ENCODE peak calls at places on chromosomes 1 and 21, in eight cellular contexts. H, V, L, R, M, T, A and C are unnamed samples.
A peak's percentile ranks its signal among the peaks of the same experiment; 100 is the strongest.

GRCh38 chr1:217062566-217062965 is 339.3 kb upstream of the ESRRG start:
- DNase-seq in H (no peak), V (no peak), L (no peak), R (no peak), M (no peak), T (no peak), A (no peak), C (no peak)

GRCh38 chr1:67572594-67573221 is 112.3 kb upstream of the GADD45A start:
- DNase-seq in H (no peak), V (no peak), L (no peak), R (no peak), M (no peak), T (no peak), A (peak; percentile 96), C (no peak)

GRCh38 chr1:232986000-232986922 is 35.9 kb downstream of the NTPCR start:
- DNase-seq in H (no peak), V (no peak), L (no peak), R (no peak), M (no peak), T (no peak), A (no peak), C (no peak)

GRCh38 chr21:46052703-46053651 is 44.9 kb upstream of the COL6A2 start:
- DNase-seq in H (no peak), V (no peak), L (peak; percentile 81), R (no peak), M (peak; percentile 81), T (no peak), A (no peak), C (no peak)

GRCh38 chr1:203638914-203639313 is 12.3 kb downstream of the ATP2B4 start:
- DNase-seq in H (no peak), V (no peak), L (no peak), R (no peak), M (no peak), T (no peak), A (no peak), C (no peak)

GRCh38 chr1:75616436-75617433 is 5.8 kb upstream of the SLC44A5 start:
- DNase-seq in H (no peak), V (peak; percentile 35), L (peak; percentile 13), R (peak; percentile 3), M (no peak), T (no peak), A (no peak), C (no peak)

GRCh38 chr1:54364613-54365012 is 41.6 kb downstream of the SSBP3 start:
- DNase-seq in H (no peak), V (no peak), L (no peak), R (no peak), M (no peak), T (no peak), A (no peak), C (no peak)

GRCh38 chr21:44820851-44821250 is 3.0 kb upstream of the SUMO3 start:
- DNase-seq in H (no peak), V (no peak), L (peak; percentile 74), R (no peak), M (no peak), T (no peak), A (no peak), C (no peak)

GRCh38 chr1:25810341-25811299 is 9.1 kb upstream of the MTFR1L start:
- DNase-seq in H (peak; percentile 90), V (peak; percentile 87), L (peak; percentile 52), R (peak; percentile 82), M (no peak), T (peak; percentile 73), A (peak; percentile 79), C (no peak)

GRCh38 chr1:47244339-47244862 is 12.4 kb upstream of the TAL1 start:
- DNase-seq in H (no peak), V (no peak), L (no peak), R (no peak), M (no peak), T (no peak), A (no peak), C (no peak)

GRCh38 chr1:164712131-164713031 is 153.4 kb downstream of the PBX1 start:
- DNase-seq in H (no peak), V (peak; percentile 8), L (peak; percentile 18), R (no peak), M (no peak), T (no peak), A (peak; percentile 53), C (no peak)

GRCh38 chr1:227369102-227369760 is 50.9 kb upstream of the CDC42BPA start:
- DNase-seq in H (no peak), V (no peak), L (no peak), R (no peak), M (no peak), T (no peak), A (no peak), C (no peak)

GRCh38 chr1:22487781-22488180 is 36.1 kb downstream of the ZBTB40 start:
- DNase-seq in H (no peak), V (peak; percentile 40), L (no peak), R (no peak), M (no peak), T (no peak), A (no peak), C (no peak)

GRCh38 chr1:240385985-240386978 is 225.7 kb downstream of the GREM2 start:
- DNase-seq in H (no peak), V (no peak), L (peak; percentile 90), R (no peak), M (peak; percentile 43), T (no peak), A (no peak), C (no peak)